ENCODE peak calls at places on chromosomes 12 and 14, in ten cellular contexts. Q is activated T-cell treated with anti-CD3 and anti-CD28 coated beads, Interleukin-2, amount 50 U/mL, for 72 hours; C is naive thymus-derived CD8-positive, alpha-beta T cell; X is AG04449; P is AG10803; I is activated effector memory CD4-positive, alpha-beta T cell treated with anti-CD3 and anti-CD28 coated beads, Interleukin-2, amount 50 U/mL, for 16 hours; N is GM19239; G is CD8-positive, alpha-beta T cell; J is HepG2; F is stimulated activated CD4-positive, alpha-beta T cell treated with anti-CD3 and anti-CD28 coated beads, Interleukin-12 subunit alpha, Interleukin-12 subunit beta, amount 100 ng/mL, for 4 hours. B is an unnamed sample.
A peak's percentile ranks its signal among the peaks of the same experiment; 100 is the strongest.

GRCh38 chr12:114447274-114447716 is 41.4 kb upstream of the TBX5 start:
- DNase-seq in Q (no peak), C (no peak), X (no peak), P (no peak), I (no peak), N (no peak), G (no peak), J (no peak), F (no peak), B (no peak)

GRCh38 chr12:16347391-16348298 is at the start of gene MGST1:
- DNase-seq in Q (no peak), C (no peak), X (no peak), P (peak; percentile 55), I (no peak), N (peak; percentile 2), G (no peak), J (peak; percentile 77), F (no peak), B (peak; percentile 93)

GRCh38 chr12:2553388-2554126 is 241.2 kb upstream of the FKBP4 start:
- DNase-seq in Q (no peak), C (no peak), X (no peak), P (no peak), I (no peak), N (no peak), G (no peak), J (no peak), F (no peak), B (no peak)

GRCh38 chr14:71711619-71712018 is 220.6 kb upstream of the RGS6 start:
- DNase-seq in Q (no peak), C (no peak), X (peak; percentile 96), P (peak; percentile 97), I (no peak), N (no peak), G (no peak), J (no peak), F (no peak), B (no peak)

GRCh38 chr14:53845813-53846693 is 110.6 kb downstream of the BMP4 start:
- DNase-seq in Q (no peak), C (no peak), X (no peak), P (no peak), I (no peak), N (no peak), G (no peak), J (peak; percentile 34), F (no peak), B (no peak)

GRCh38 chr14:104580961-104581360 is 1.4 kb downstream of the C14orf180 start:
- DNase-seq in Q (no peak), C (no peak), X (no peak), P (no peak), I (no peak), N (no peak), G (no peak), J (no peak), F (no peak), B (no peak)

GRCh38 chr14:99757331-99758070 is 35.7 kb upstream of the EML1 start:
- DNase-seq in Q (peak; percentile 24), C (no peak), X (peak; percentile 95), P (peak; percentile 97), I (no peak), N (no peak), G (no peak), J (no peak), F (no peak), B (no peak)

GRCh38 chr12:131913666-131914065 is 15.4 kb upstream of the PUS1 start:
- DNase-seq in Q (no peak), C (no peak), X (no peak), P (no peak), I (no peak), N (no peak), G (no peak), J (no peak), F (no peak), B (no peak)

GRCh38 chr12:67772276-67773169 is 124.0 kb downstream of the DYRK2 start:
- DNase-seq in Q (no peak), C (no peak), X (peak; percentile 49), P (peak; percentile 18), I (no peak), N (no peak), G (no peak), J (no peak), F (no peak), B (no peak)

GRCh38 chr12:55072093-55072492 is 52.3 kb downstream of the NEUROD4 start:
- DNase-seq in Q (peak; percentile 75), C (peak; percentile 84), X (no peak), P (peak; percentile 13), I (peak; percentile 90), N (no peak), G (peak; percentile 78), J (peak; percentile 23), F (peak; percentile 73), B (no peak)

GRCh38 chr12:76186507-76186906 is 102.0 kb upstream of the NAP1L1 start:
- DNase-seq in Q (no peak), C (no peak), X (no peak), P (no peak), I (no peak), N (no peak), G (no peak), J (no peak), F (no peak), B (no peak)

GRCh38 chr12:57129311-57130288 is 1.3 kb downstream of the LRP1 start:
- DNase-seq in Q (no peak), C (no peak), X (no peak), P (peak; percentile 82), I (no peak), N (no peak), G (no peak), J (no peak), F (no peak), B (no peak)

GRCh38 chr12:60279224-60279623 is 683.4 kb downstream of the SLC16A7 start:
- DNase-seq in Q (no peak), C (no peak), X (no peak), P (peak; percentile 36), I (no peak), N (no peak), G (no peak), J (no peak), F (no peak), B (no peak)

GRCh38 chr12:93144109-93144508 is 215.0 kb upstream of the EEA1 start:
- DNase-seq in Q (no peak), C (no peak), X (no peak), P (peak; percentile 26), I (no peak), N (no peak), G (no peak), J (no peak), F (no peak), B (no peak)

GRCh38 chr14:73467377-73467776 is 9.0 kb upstream of the NUMB start:
- DNase-seq in Q (peak; percentile 79), C (no peak), X (no peak), P (no peak), I (peak; percentile 88), N (no peak), G (no peak), J (no peak), F (peak; percentile 64), B (no peak)

GRCh38 chr12:90028620-90029051 is 320.0 kb upstream of the ATP2B1 start:
- DNase-seq in Q (no peak), C (no peak), X (no peak), P (no peak), I (no peak), N (no peak), G (no peak), J (no peak), F (no peak), B (no peak)